ENCODE peak calls at places on chromosomes 12 and 14, in ten cellular contexts. Q, F, P, G, X, N, U, V, S and B are unnamed samples.
A peak's percentile ranks its signal among the peaks of the same experiment; 100 is the strongest.

GRCh38 chr14:102537981-102538597 is 28.5 kb upstream of the ANKRD9 start:
- DNase-seq in X (no peak), F (no peak), V (no peak), G (no peak), Q (no peak), P (no peak), U (no peak), N (no peak), S (no peak), B (no peak)

GRCh38 chr14:96362071-96362964 is 823 bp downstream of the ATG2B start:
- DNase-seq in Q (no peak), V (peak; percentile 44), G (peak; percentile 70), S (peak; percentile 42), U (peak; percentile 43), F (no peak), N (no peak), P (peak; percentile 70), X (no peak), B (peak; percentile 39)

GRCh38 chr14:96782436-96782835 is 14.7 kb upstream of the VRK1 start:
- DNase-seq in N (no peak), V (no peak), P (no peak), Q (no peak), U (no peak), G (no peak), X (no peak), S (no peak), F (no peak), B (no peak)

GRCh38 chr14:95464103-95464502 is 52.3 kb downstream of the SYNE3 start:
- DNase-seq in F (no peak), V (no peak), U (no peak), S (no peak), N (no peak), X (no peak), P (no peak), G (no peak), Q (no peak), B (no peak)

GRCh38 chr14:52473557-52473956 is 78.7 kb downstream of the TXNDC16 start:
- DNase-seq in V (no peak), U (peak; percentile 4), Q (no peak), G (peak; percentile 52), P (no peak), X (no peak), N (no peak), F (no peak), S (peak; percentile 65), B (no peak)

GRCh38 chr12:8697476-8698131 is at the start of gene RIMKLB:
- DNase-seq in N (peak; percentile 57), G (peak; percentile 97), X (peak; percentile 90), V (peak; percentile 79), S (peak; percentile 83), F (peak; percentile 92), U (peak; percentile 77), Q (peak; percentile 41), P (peak; percentile 78), B (peak; percentile 54)

GRCh38 chr12:95805864-95806669 is 15.5 kb upstream of the NTN4 start:
- DNase-seq in X (no peak), Q (no peak), G (no peak), N (no peak), V (no peak), S (peak; percentile 78), P (no peak), U (peak; percentile 65), F (no peak), B (peak; percentile 80)

GRCh38 chr14:54727929-54728328 is 161.0 kb downstream of the SAMD4A start:
- DNase-seq in S (no peak), V (no peak), N (no peak), X (no peak), P (no peak), G (no peak), F (no peak), U (no peak), Q (no peak), B (peak; percentile 88)

GRCh38 chr12:132506730-132507538 is 17.0 kb downstream of the FBRSL1 start:
- DNase-seq in P (peak; percentile 86), U (no peak), V (peak; percentile 76), Q (peak; percentile 53), G (peak; percentile 94), S (peak; percentile 89), N (no peak), F (peak; percentile 94), X (peak; percentile 84), B (peak; percentile 75)

GRCh38 chr14:66650491-66650911 is 142.6 kb downstream of the GPHN start:
- DNase-seq in V (no peak), Q (no peak), U (peak; percentile 32), F (no peak), G (no peak), N (no peak), P (no peak), X (no peak), S (peak; percentile 47), B (no peak)